ENCODE peak calls at places on chromosomes 2 and 18, in five cellular contexts. Z, N, W, L and I are unnamed samples.
A peak's percentile ranks its signal among the peaks of the same experiment; 100 is the strongest.

GRCh38 chr18:52337286-52337685 is 2.7 kb upstream of the DCC start:
- DNase-seq in Z (no peak), N (no peak), W (peak; percentile 71), L (no peak), I (no peak)

GRCh38 chr2:8120979-8121825 is 560.7 kb upstream of the ID2 start:
- DNase-seq in Z (no peak), N (no peak), W (no peak), L (no peak), I (no peak)

GRCh38 chr2:237128026-237128703 is 42.5 kb downstream of the COPS8 start:
- DNase-seq in Z (peak; percentile 93), N (peak; percentile 93), W (peak; percentile 97), L (no peak), I (peak; percentile 72)

GRCh38 chr2:198712485-198712884 is 745.3 kb downstream of the SATB2 start:
- DNase-seq in Z (no peak), N (no peak), W (no peak), L (no peak), I (peak; percentile 17)

GRCh38 chr2:238141541-238142318 is 3.3 kb downstream of the KLHL30 start:
- DNase-seq in Z (no peak), N (peak; percentile 93), W (peak; percentile 73), L (no peak), I (peak; percentile 75)

GRCh38 chr2:69143726-69144360 is 130.9 kb downstream of the ANTXR1 start:
- DNase-seq in Z (no peak), N (peak; percentile 63), W (no peak), L (no peak), I (peak; percentile 100)

GRCh38 chr2:53632714-53633113 is 134.9 kb upstream of the CHAC2 start:
- DNase-seq in Z (no peak), N (no peak), W (peak; percentile 61), L (no peak), I (peak; percentile 31)

GRCh38 chr2:175151791-175152190 is 16.2 kb downstream of the ATF2 start:
- DNase-seq in Z (no peak), N (no peak), W (no peak), L (no peak), I (no peak)

GRCh38 chr2:63865159-63865799 is 23.6 kb downstream of the UGP2 start:
- DNase-seq in Z (no peak), N (no peak), W (peak; percentile 78), L (no peak), I (no peak)

GRCh38 chr18:32349728-32350395 is 120.8 kb downstream of the GAREM1 start:
- DNase-seq in Z (peak; percentile 70), N (peak; percentile 73), W (peak; percentile 90), L (peak; percentile 76), I (peak; percentile 83)

GRCh38 chr2:7292154-7292553 is 374.9 kb downstream of the RNF144A start:
- DNase-seq in Z (no peak), N (no peak), W (no peak), L (no peak), I (no peak)

GRCh38 chr2:109238580-109238979 is 109.6 kb downstream of the SH3RF3 start:
- DNase-seq in Z (peak; percentile 41), N (peak; percentile 83), W (peak; percentile 48), L (no peak), I (peak; percentile 35)

GRCh38 chr2:212537311-212538155 is 1.1 kb downstream of the ERBB4 start:
- DNase-seq in Z (no peak), N (no peak), W (no peak), L (peak; percentile 74), I (no peak)

GRCh38 chr2:163345795-163346573 is 389.8 kb downstream of the FIGN start:
- DNase-seq in Z (no peak), N (no peak), W (peak; percentile 66), L (peak; percentile 73), I (peak; percentile 18)

GRCh38 chr2:234753701-234754100 is 198.1 kb upstream of the SH3BP4 start:
- DNase-seq in Z (no peak), N (no peak), W (no peak), L (no peak), I (no peak)

GRCh38 chr2:119293254-119293653 is 69.6 kb downstream of the STEAP3 start:
- DNase-seq in Z (no peak), N (no peak), W (peak; percentile 22), L (no peak), I (no peak)

GRCh38 chr2:9665903-9666302 is 35.1 kb upstream of the YWHAQ start:
- DNase-seq in Z (no peak), N (no peak), W (no peak), L (no peak), I (no peak)

GRCh38 chr2:223692227-223692947 is 90.2 kb upstream of the SCG2 start:
- DNase-seq in Z (no peak), N (no peak), W (peak; percentile 60), L (peak; percentile 59), I (peak; percentile 27)

GRCh38 chr2:169090133-169090820 is 20.9 kb downstream of the DHRS9 start:
- DNase-seq in Z (no peak), N (no peak), W (no peak), L (no peak), I (no peak)

GRCh38 chr2:12948231-12948962 is 231.7 kb downstream of the TRIB2 start:
- DNase-seq in Z (no peak), N (no peak), W (no peak), L (no peak), I (no peak)

GRCh38 chr2:131045925-131046579 is 47.2 kb downstream of the FAM168B start:
- DNase-seq in Z (no peak), N (no peak), W (no peak), L (no peak), I (no peak)

GRCh38 chr2:231708773-231709635 is 679 bp downstream of the PTMA start:
- DNase-seq in Z (no peak), N (no peak), W (peak; percentile 44), L (peak; percentile 48), I (peak; percentile 49)

GRCh38 chr2:9256570-9257043 is 50.0 kb downstream of the ASAP2 start:
- DNase-seq in Z (no peak), N (no peak), W (no peak), L (peak; percentile 56), I (peak; percentile 35)

GRCh38 chr2:213187833-213188532 is 36.6 kb upstream of the IKZF2 start:
- DNase-seq in Z (no peak), N (peak; percentile 60), W (peak; percentile 44), L (peak; percentile 90), I (peak; percentile 36)

GRCh38 chr2:179139506-179139905 is 89.6 kb upstream of the CCDC141 start:
- DNase-seq in Z (no peak), N (no peak), W (peak; percentile 12), L (no peak), I (no peak)

GRCh38 chr18:79518683-79519128 is 123.0 kb downstream of the NFATC1 start:
- DNase-seq in Z (no peak), N (no peak), W (no peak), L (no peak), I (no peak)

GRCh38 chr2:97267411-97268074 is 154.6 kb downstream of the ANKRD36 start:
- DNase-seq in Z (no peak), N (peak; percentile 34), W (no peak), L (no peak), I (peak; percentile 6)

GRCh38 chr18:7133181-7133580 is 15.6 kb upstream of the LAMA1 start:
- DNase-seq in Z (no peak), N (no peak), W (no peak), L (no peak), I (no peak)

GRCh38 chr2:21821697-21822227 is 698.0 kb downstream of the TDRD15 start:
- DNase-seq in Z (no peak), N (no peak), W (no peak), L (no peak), I (no peak)

GRCh38 chr18:63336366-63337099 is 17.0 kb upstream of the BCL2 start:
- DNase-seq in Z (no peak), N (peak; percentile 89), W (peak; percentile 90), L (no peak), I (no peak)

GRCh38 chr2:8374782-8375181 is 307.1 kb upstream of the ID2 start:
- DNase-seq in Z (no peak), N (no peak), W (no peak), L (no peak), I (no peak)

GRCh38 chr2:188734688-188735087 is 239.5 kb upstream of the COL3A1 start:
- DNase-seq in Z (no peak), N (no peak), W (no peak), L (no peak), I (peak; percentile 98)

GRCh38 chr2:98334439-98335078 is 11.7 kb upstream of the CNGA3 start:
- DNase-seq in Z (no peak), N (peak; percentile 59), W (peak; percentile 87), L (no peak), I (no peak)

GRCh38 chr2:177256695-177257094 is 7.8 kb downstream of the NFE2L2 start:
- DNase-seq in Z (no peak), N (no peak), W (no peak), L (no peak), I (no peak)
- H3K4me1 ChIP-seq in Z (peaks cover 94% of the 10 kb centered on the region), N (peaks cover 65% of the 10 kb centered on the region), W (peaks cover 60% of the 10 kb centered on the region), L (peaks cover 27% of the 10 kb centered on the region), I (peaks cover 2% of the 10 kb centered on the region)

DNA sequence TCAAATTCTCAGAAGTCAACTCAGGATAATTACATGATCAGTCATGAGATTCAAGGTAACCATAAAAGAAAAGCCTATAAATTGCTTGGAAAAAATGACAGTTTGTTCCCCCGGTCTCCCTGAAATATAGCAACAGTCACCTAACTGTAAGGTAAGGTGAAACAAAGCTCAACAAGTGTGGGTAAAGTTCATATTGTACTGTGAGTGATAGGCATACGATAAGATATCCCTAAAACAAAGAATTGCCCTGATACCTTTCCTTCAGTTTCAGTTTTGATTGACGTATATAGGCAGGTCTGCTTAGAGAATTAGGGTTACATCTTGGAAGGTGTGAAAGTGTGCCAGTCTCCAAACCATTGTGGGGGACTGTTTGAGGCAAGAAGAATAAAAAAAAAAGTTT is 4.0 kb upstream of the CCBE1 start:
- DNase-seq in Z (no peak), N (no peak), W (no peak), L (no peak), I (no peak)
- H3K27ac ChIP-seq in Z (no peak overlapping the region), N (no peak overlapping the region), W (no peak overlapping the region), L (no peak overlapping the region), I (no peak overlapping the region)

GRCh38 chr2:64979744-64980143 is 9.5 kb upstream of the SLC1A4 start:
- DNase-seq in Z (no peak), N (no peak), W (peak; percentile 89), L (no peak), I (no peak)
- H3K4me3 ChIP-seq in Z (no peak overlapping the region), N (no peak overlapping the region), W (no peak overlapping the region), L (no peak overlapping the region), I (no peak overlapping the region)

GRCh38 chr2:172943563-172943962 is 132.1 kb upstream of the MAP3K20 start:
- DNase-seq in Z (no peak), N (no peak), W (no peak), L (no peak), I (no peak)

GRCh38 chr2:172943992-172944793 is 131.5 kb upstream of the MAP3K20 start:
- DNase-seq in Z (no peak), N (no peak), W (peak; percentile 59), L (no peak), I (no peak)

GRCh38 chr2:172947461-172947860 is 128.2 kb upstream of the MAP3K20 start:
- DNase-seq in Z (no peak), N (no peak), W (no peak), L (no peak), I (no peak)

GRCh38 chr2:172944794-172945510 is 130.7 kb upstream of the MAP3K20 start:
- DNase-seq in Z (no peak), N (no peak), W (no peak), L (no peak), I (no peak)

DNA sequence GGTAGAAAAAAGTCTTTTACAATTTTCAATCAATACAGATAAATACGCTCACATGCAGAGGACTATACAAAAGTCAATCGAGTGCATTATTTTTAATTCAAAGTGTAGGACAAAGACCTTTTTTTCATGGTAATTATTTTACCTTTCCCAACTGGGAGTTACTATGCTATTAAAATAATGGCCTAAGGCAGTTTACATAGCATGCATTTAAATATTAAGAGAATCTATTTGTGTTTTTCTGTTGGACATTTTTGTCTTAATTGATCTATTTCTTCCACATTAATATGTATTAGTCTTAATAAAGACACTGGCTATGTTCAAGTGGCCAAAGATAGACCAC is 130.2 kb upstream of the MAP3K20 start:
- DNase-seq in Z (no peak), N (no peak), W (no peak), L (no peak), I (no peak)
- H3K4me1 ChIP-seq in Z (no peaks in the 10 kb centered on the region), N (no peaks in the 10 kb centered on the region), W (no peaks in the 10 kb centered on the region), L (no peaks in the 10 kb centered on the region), I (no peaks in the 10 kb centered on the region)